ENCODE peak calls at places on chromosomes 1 and 21, in seven cellular contexts. M is NCI-H1694 treated with DMSO at 0.1 percent for 48 hours, Y is Peyer's patch, T is lung, K is activated T-cell treated with anti-CD3 and anti-CD28 coated beads for 1 hour, H is neuronal stem cell, O is AG10803. X is an unnamed sample.

GRCh38 chr1:37255111-37255795 is 219.1 kb upstream of the ZC3H12A start:
- DNase-seq in H (peak), Y (no peak), O (no peak), K (no peak), M (no peak), T (no peak), X (no peak)

GRCh38 chr1:55311057-55311631 is 96.0 kb upstream of the USP24 start:
- DNase-seq in Y (no peak), O (peak), K (no peak), H (no peak), M (no peak), T (no peak), X (no peak)

GRCh38 chr1:44678626-44679025 is 4.1 kb downstream of the ARMH1 start:
- DNase-seq in T (no peak), H (no peak), M (no peak), O (no peak), Y (no peak), K (no peak), X (no peak)

GRCh38 chr1:26156285-26157038 is 2.4 kb upstream of the FAM110D start:
- DNase-seq in T (no peak), O (no peak), H (no peak), M (no peak), Y (no peak), K (no peak), X (peak)

GRCh38 chr1:157952601-157953000 is 40.8 kb upstream of the KIRREL1 start:
- DNase-seq in K (no peak), H (no peak), Y (no peak), T (no peak), M (no peak), O (no peak), X (no peak)

GRCh38 chr1:76868154-76868882 is 1.0 kb downstream of the ST6GALNAC5 start:
- DNase-seq in M (peak), Y (no peak), O (peak), T (no peak), K (no peak), H (peak), X (peak)

GRCh38 chr1:209601809-209602657 is 18.5 kb downstream of the CAMK1G start:
- DNase-seq in T (no peak), M (peak), Y (no peak), O (peak), K (no peak), H (no peak), X (no peak)

GRCh38 chr1:7302873-7303272 is 468.2 kb upstream of the VAMP3 start:
- DNase-seq in O (no peak), Y (no peak), K (no peak), M (no peak), H (no peak), T (peak), X (no peak)

GRCh38 chr21:39012314-39013230 is 170.7 kb downstream of the PSMG1 start:
- DNase-seq in T (no peak), H (no peak), K (no peak), Y (no peak), O (no peak), M (no peak), X (peak)

GRCh38 chr1:78005755-78006154 is 1.0 kb downstream of the DNAJB4 start:
- DNase-seq in H (no peak), Y (no peak), O (peak), T (no peak), K (no peak), M (peak), X (no peak)

GRCh38 chr1:85576256-85576641 is 4.3 kb upstream of the CCN1 start:
- DNase-seq in K (no peak), M (no peak), H (no peak), Y (no peak), O (no peak), T (no peak), X (no peak)

GRCh38 chr1:23897083-23897482 is 16.1 kb downstream of the CNR2 start:
- DNase-seq in M (no peak), H (no peak), O (no peak), Y (no peak), T (peak), K (no peak), X (no peak)

GRCh38 chr1:214505134-214505533 is 46.3 kb downstream of the PTPN14 start:
- DNase-seq in M (no peak), T (no peak), H (no peak), O (no peak), Y (no peak), K (no peak), X (no peak)

GRCh38 chr1:165849336-165850133 is 22.1 kb downstream of the UCK2 start:
- DNase-seq in M (no peak), O (no peak), K (no peak), T (no peak), Y (no peak), H (no peak), X (no peak)

GRCh38 chr1:113916974-113917373 is 11.8 kb downstream of the DCLRE1B start:
- DNase-seq in T (no peak), O (no peak), H (no peak), K (no peak), Y (no peak), M (no peak), X (no peak)

GRCh38 chr1:176559474-176560390 is 96.8 kb downstream of the PAPPA2 start:
- DNase-seq in Y (no peak), H (peak), T (peak), O (peak), K (no peak), M (peak), X (peak)

GRCh38 chr1:243227596-243227995 is 27.5 kb downstream of the CEP170 start:
- DNase-seq in M (no peak), T (no peak), K (no peak), H (no peak), Y (no peak), O (no peak), X (no peak)

GRCh38 chr1:214281902-214282695 is 1.1 kb downstream of the SMYD2 start:
- DNase-seq in O (peak), K (no peak), H (no peak), Y (no peak), M (no peak), T (peak), X (no peak)

GRCh38 chr1:87131809-87132663 is 196.6 kb upstream of the LMO4 start:
- DNase-seq in T (peak), Y (peak), H (peak), K (peak), O (peak), M (no peak), X (peak)

GRCh38 chr1:91944087-91944486 is 5.1 kb upstream of the BRDT start:
- DNase-seq in H (no peak), Y (no peak), T (no peak), K (no peak), M (no peak), O (no peak), X (no peak)

GRCh38 chr1:161153682-161154337 is at the start of gene UFC1:
- DNase-seq in O (peak), T (peak), M (peak), K (peak), H (peak), Y (peak), X (peak)

GRCh38 chr1:48329489-48329888 is 107.0 kb downstream of the SLC5A9 start:
- DNase-seq in H (no peak), O (no peak), Y (no peak), M (no peak), T (no peak), K (no peak), X (no peak)

GRCh38 chr1:218816999-218817398 is 356.7 kb upstream of the LYPLAL1 start:
- DNase-seq in Y (no peak), M (no peak), T (no peak), K (no peak), O (no peak), H (no peak), X (no peak)

GRCh38 chr1:1752190-1752589 is 26.1 kb downstream of the NADK start:
- DNase-seq in O (no peak), H (no peak), M (no peak), K (no peak), Y (no peak), T (no peak), X (no peak)

GRCh38 chr21:27561116-27561515 is 594.2 kb upstream of the ADAMTS5 start:
- DNase-seq in H (no peak), K (no peak), O (no peak), Y (no peak), T (peak), M (no peak), X (peak)

GRCh38 chr1:156268336-156268735 is 14.3 kb downstream of the SMG5 start:
- DNase-seq in Y (no peak), T (no peak), H (no peak), M (no peak), O (no peak), K (no peak), X (no peak)

GRCh38 chr1:119069682-119070081 is 70.8 kb downstream of the WARS2 start:
- DNase-seq in Y (no peak), T (no peak), O (no peak), H (no peak), M (no peak), K (no peak), X (no peak)

GRCh38 chr1:164914208-164914607 is 355.2 kb downstream of the PBX1 start:
- DNase-seq in T (no peak), O (peak), Y (no peak), M (no peak), K (no peak), H (no peak), X (no peak)

GRCh38 chr1:71054281-71054731 is 6.7 kb upstream of the PTGER3 start:
- DNase-seq in O (no peak), Y (no peak), H (no peak), M (no peak), K (no peak), T (no peak), X (peak)

GRCh38 chr21:23452384-23453083 is 2154.7 kb downstream of the MRPL39 start:
- DNase-seq in M (no peak), T (no peak), O (no peak), H (peak), Y (no peak), K (no peak), X (no peak)

GRCh38 chr1:153355445-153356071 is 2.1 kb upstream of the S100A9 start:
- DNase-seq in H (no peak), T (peak), M (peak), K (peak), O (peak), Y (no peak), X (no peak)

GRCh38 chr1:8671313-8671917 is 146.0 kb downstream of the RERE start:
- DNase-seq in H (peak), Y (peak), T (no peak), M (peak), O (peak), K (no peak), X (no peak)

GRCh38 chr1:201605385-201605747 is 66.4 kb downstream of the NAV1 start:
- DNase-seq in T (no peak), M (no peak), H (no peak), Y (no peak), K (no peak), O (no peak), X (no peak)

GRCh38 chr1:183543619-183544204 is 46.5 kb downstream of the NCF2 start:
- DNase-seq in H (no peak), K (no peak), O (peak), M (peak), T (no peak), Y (no peak), X (no peak)

GRCh38 chr1:70146488-70146887 is 58.9 kb downstream of the LRRC40 start:
- DNase-seq in O (peak), Y (no peak), M (no peak), K (no peak), T (no peak), H (no peak), X (no peak)

GRCh38 chr1:22176258-22176657 is 33.4 kb upstream of the WNT4 start:
- DNase-seq in T (no peak), M (no peak), H (no peak), K (no peak), O (no peak), Y (no peak), X (no peak)

GRCh38 chr1:22639286-22639685 is 2.9 kb downstream of the C1QA start:
- DNase-seq in M (no peak), O (peak), T (no peak), H (no peak), Y (no peak), K (no peak), X (no peak)

X was measured in aorta.